ENCODE peak calls at places on chromosomes 16 and 17, in seven cellular contexts. E is dorsolateral prefrontal cortex; R is BE2C; S is tibial nerve; H is CD4-positive, alpha-beta T cell; A is K562; O is RWPE1. Y is an unnamed sample.

GRCh38 chr16:42069-42457 is 11.3 kb downstream of the POLR3K start:
- DNase-seq in O (no peak), H (no peak), R (no peak), S (no peak), E (no peak), A (peak; percentile 52), Y (no peak)

GRCh38 chr17:81417049-81417878 is 22.0 kb downstream of the BAHCC1 start:
- DNase-seq in R (no peak), H (no peak), E (no peak), O (no peak), S (no peak), A (no peak), Y (peak; percentile 75)

GRCh38 chr16:55386534-55387296 is 62.7 kb downstream of the IRX6 start:
- DNase-seq in H (no peak), E (no peak), A (no peak), R (no peak), S (no peak), O (peak; percentile 70), Y (no peak)

GRCh38 chr16:76963614-76964315 is 227.2 kb upstream of the MON1B start:
- DNase-seq in H (no peak), O (no peak), A (no peak), S (no peak), E (no peak), R (no peak), Y (no peak)

GRCh38 chr17:78263063-78263735 is 31.8 kb downstream of the TMEM235 start:
- DNase-seq in S (no peak), A (peak; percentile 95), H (no peak), R (no peak), O (no peak), E (no peak), Y (no peak)

GRCh38 chr17:75181608-75182318 is 996 bp downstream of the SUMO2 start:
- DNase-seq in R (no peak), H (peak; percentile 5), S (peak; percentile 20), A (peak; percentile 45), E (peak; percentile 13), O (no peak), Y (peak; percentile 37)

GRCh38 chr17:57603978-57604377 is 141.1 kb downstream of the CCDC182 start:
- DNase-seq in H (peak; percentile 60), S (no peak), A (no peak), E (no peak), O (no peak), R (no peak), Y (no peak)

GRCh38 chr17:29617481-29618271 is 5.0 kb downstream of the CORO6 start:
- DNase-seq in S (no peak), A (peak; percentile 91), E (peak; percentile 52), H (peak; percentile 82), O (no peak), R (no peak), Y (no peak)

GRCh38 chr17:81867123-81867951 is 3.8 kb downstream of the ARHGDIA start:
- DNase-seq in E (no peak), S (no peak), H (no peak), R (peak; percentile 66), A (peak; percentile 68), O (no peak), Y (peak; percentile 57)

GRCh38 chr17:40177275-40177874 is at the start of gene RAPGEFL1:
- DNase-seq in H (peak; percentile 84), S (peak; percentile 74), O (peak; percentile 86), A (peak; percentile 88), R (peak; percentile 88), E (peak; percentile 77), Y (peak; percentile 72)

GRCh38 chr17:66652840-66653507 is 181.9 kb upstream of the CACNG5 start:
- DNase-seq in A (no peak), O (peak; percentile 66), S (no peak), H (no peak), E (no peak), R (no peak), Y (no peak)

GRCh38 chr16:56189990-56190902 is 1.0 kb upstream of the GNAO1 start:
- DNase-seq in S (no peak), A (no peak), O (no peak), H (no peak), E (no peak), R (peak; percentile 30), Y (no peak)

GRCh38 chr17:37220609-37220953 is 155.2 kb upstream of the C17orf78 start:
- DNase-seq in O (no peak), H (no peak), E (peak; percentile 7), A (peak; percentile 16), R (peak; percentile 54), S (no peak), Y (peak; percentile 21)

GRCh38 chr17:44314869-44315661 is 6.7 kb downstream of the RUNDC3A start:
- DNase-seq in S (no peak), E (peak; percentile 60), O (peak; percentile 56), A (peak; percentile 53), H (no peak), R (no peak), Y (peak; percentile 7)

GRCh38 chr16:86427327-86427935 is 82.9 kb upstream of the FOXF1 start:
- DNase-seq in A (no peak), R (no peak), E (no peak), H (no peak), S (no peak), O (no peak), Y (no peak)

GRCh38 chr17:57092171-57092570 is 7.1 kb downstream of the AKAP1 start:
- DNase-seq in A (no peak), S (no peak), H (no peak), O (no peak), E (no peak), R (no peak), Y (no peak)

GRCh38 chr16:67101683-67102082 is 8.1 kb upstream of the PHAF1 start:
- DNase-seq in R (no peak), A (no peak), S (no peak), H (no peak), E (no peak), O (no peak), Y (no peak)

GRCh38 chr16:86809458-86809955 is 231.2 kb downstream of the FOXL1 start:
- DNase-seq in S (no peak), E (no peak), R (no peak), O (peak; percentile 80), A (no peak), H (no peak), Y (no peak)

GRCh38 chr17:19812407-19812806 is 55.3 kb downstream of the ULK2 start:
- DNase-seq in E (no peak), O (no peak), S (no peak), H (no peak), R (no peak), A (peak; percentile 2), Y (peak; percentile 18)
- TF ChIP-seq CTCF in E (peak; percentile 48), O (peak; percentile 44), S (no peak), H (peak; percentile 28), R (peak; percentile 39), A (peak; percentile 29), Y (peak; percentile 42)

GRCh38 chr17:65334391-65334790 is 197.2 kb downstream of the RGS9 start:
- DNase-seq in S (no peak), R (no peak), A (no peak), E (no peak), H (no peak), O (no peak), Y (no peak)

GRCh38 chr17:65328567-65328966 is 191.4 kb downstream of the RGS9 start:
- DNase-seq in R (no peak), A (no peak), H (no peak), E (no peak), S (no peak), O (no peak), Y (no peak)

GRCh38 chr17:65332779-65333178 is 195.6 kb downstream of the RGS9 start:
- DNase-seq in O (no peak), R (no peak), S (no peak), H (no peak), A (no peak), E (no peak), Y (no peak)

DNA sequence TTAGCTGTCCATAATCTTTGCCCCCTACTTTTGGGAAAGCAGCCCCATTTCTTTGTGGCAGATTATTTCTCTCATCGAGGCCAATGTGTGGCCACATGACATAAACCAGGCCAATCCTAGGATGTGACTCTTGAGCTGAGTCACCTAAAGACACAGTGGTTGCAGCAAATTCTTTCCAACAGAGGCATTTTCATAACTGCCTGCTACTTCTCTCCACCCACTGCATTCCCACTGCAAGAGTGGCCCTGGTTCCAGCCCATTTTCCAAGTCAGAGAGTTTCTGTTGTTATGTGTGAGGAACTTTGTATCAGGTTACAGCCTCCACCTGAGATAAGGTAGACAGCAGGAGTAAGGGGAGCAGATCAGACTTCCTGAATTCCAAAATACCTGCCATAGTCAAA is 195.2 kb downstream of the RGS9 start:
- DNase-seq in A (no peak), S (no peak), H (no peak), E (no peak), O (peak; percentile 26), R (no peak), Y (no peak)
- TF ChIP-seq CTCF in A (no peak), S (no peak), H (no peak), E (no peak), O (no peak), R (no peak), Y (no peak)

DNA sequence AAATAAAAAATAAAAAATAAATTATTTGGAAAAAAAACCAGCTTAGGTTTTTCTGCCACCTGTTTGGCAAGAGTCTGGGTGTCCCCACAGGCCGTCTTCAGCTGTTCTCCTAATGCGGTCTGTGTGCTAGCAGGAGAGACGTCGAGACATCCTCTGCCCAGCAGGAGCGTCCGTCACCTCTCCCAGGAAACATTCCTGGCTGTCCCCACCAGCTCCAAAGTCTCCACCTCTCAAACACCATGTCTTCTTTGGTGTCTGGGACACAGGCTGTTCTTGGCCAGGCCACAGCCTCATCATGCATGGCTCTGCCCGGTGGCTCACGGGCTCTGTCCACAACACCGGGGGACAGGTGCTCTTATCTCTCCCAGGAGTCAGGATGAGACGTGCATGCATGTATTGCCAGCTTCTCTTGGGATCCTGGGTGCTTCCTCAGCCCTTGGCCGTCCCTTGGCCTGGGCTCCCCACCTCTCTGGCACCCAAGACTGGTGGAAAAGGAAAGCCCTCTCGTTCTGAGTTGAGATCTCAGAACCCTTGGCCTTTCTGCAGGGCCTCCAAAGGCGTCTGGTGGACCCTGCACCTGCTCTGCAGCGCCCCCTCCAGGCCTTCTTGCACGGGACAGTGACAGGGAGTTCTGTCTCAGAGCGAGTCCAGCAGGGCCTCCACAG is 84.9 kb upstream of the CBX4 start:
- DNase-seq in H (peak; percentile 11), E (no peak), S (no peak), O (no peak), A (peak; percentile 80), R (peak; percentile 77), Y (peak; percentile 71)
- TF ChIP-seq CTCF in H (no peak), E (peak; percentile 62), S (peak; percentile 11), O (no peak), A (peak; percentile 90), R (peak; percentile 78), Y (peak; percentile 89)

GRCh38 chr17:7885357-7886226 is 3.0 kb upstream of the CHD3 start:
- DNase-seq in R (peak; percentile 59), H (peak; percentile 10), A (peak; percentile 82), S (peak; percentile 29), O (no peak), E (peak; percentile 26), Y (peak; percentile 51)

GRCh38 chr17:7887482-7888183 is 956 bp upstream of the CHD3 start:
- DNase-seq in H (peak; percentile 83), O (peak; percentile 97), A (peak; percentile 90), R (peak; percentile 88), E (peak; percentile 85), S (peak; percentile 89), Y (peak; percentile 99)

GRCh38 chr17:7887038-7887481 is 1.5 kb upstream of the CHD3 start:
- DNase-seq in S (no peak), H (no peak), O (no peak), E (no peak), A (no peak), R (no peak), Y (no peak)

GRCh38 chr17:7884581-7885356 is 3.8 kb upstream of the CHD3 start:
- DNase-seq in E (peak; percentile 22), A (peak; percentile 25), S (no peak), R (no peak), H (peak; percentile 23), O (no peak), Y (peak; percentile 15)

GRCh38 chr17:7886227-7887037 is 2.2 kb upstream of the CHD3 start:
- DNase-seq in E (peak; percentile 24), A (peak; percentile 34), O (no peak), H (peak; percentile 63), R (peak; percentile 20), S (peak; percentile 33), Y (peak; percentile 67)
- TF ChIP-seq CTCF in E (no peak), A (no peak), O (no peak), H (no peak), R (peak; percentile 5), S (no peak), Y (no peak)

Y was measured in A673.